ENCODE peak calls at places on chromosomes 16 and 17, in ten cellular contexts. W is H9, B is SK-N-SH, X is neural progenitor cell, Y is Karpas-422, F is IMR-90, S is MM.1S, P is neuronal stem cell, H is fibroblast of lung, O is mesenchymal stem cell. R is an unnamed sample.

GRCh38 chr16:56909484-56910113 is 22.3 kb upstream of the HERPUD1 start:
- DNase-seq in H (peak; percentile 26), B (peak; percentile 49), F (no peak), O (no peak), Y (no peak), W (no peak), P (no peak), S (no peak), X (no peak), R (no peak)

GRCh38 chr16:55369151-55369550 is 45.1 kb downstream of the IRX6 start:
- DNase-seq in O (no peak), F (no peak), B (no peak), Y (no peak), X (no peak), S (no peak), W (no peak), P (no peak), H (no peak), R (no peak)

GRCh38 chr16:12341423-12341822 is 364.9 kb downstream of the SNX29 start:
- DNase-seq in P (no peak), H (peak; percentile 66), W (no peak), B (no peak), X (no peak), S (no peak), O (peak; percentile 73), F (peak; percentile 75), Y (no peak), R (peak; percentile 77)

GRCh38 chr17:78415821-78416301 is 37.4 kb downstream of the PGS1 start:
- DNase-seq in Y (no peak), F (peak; percentile 11), W (no peak), O (peak; percentile 67), B (no peak), P (no peak), X (no peak), H (peak; percentile 24), S (no peak), R (no peak)

GRCh38 chr16:65120811-65121721 is 797 bp downstream of the CDH11 start:
- DNase-seq in P (no peak), O (peak; percentile 50), B (peak; percentile 62), Y (no peak), X (peak; percentile 59), W (peak; percentile 46), F (peak; percentile 37), S (no peak), H (peak; percentile 55), R (peak; percentile 19)

GRCh38 chr17:1787301-1787902 is 25.5 kb downstream of the SERPINF1 start:
- DNase-seq in P (no peak), S (no peak), F (peak; percentile 96), O (peak; percentile 97), X (no peak), B (peak; percentile 52), H (peak; percentile 95), W (no peak), Y (no peak), R (peak; percentile 86)

GRCh38 chr16:84616515-84616914 is 1.4 kb downstream of the COTL1 start:
- DNase-seq in F (no peak), B (no peak), W (no peak), S (no peak), X (no peak), H (no peak), P (no peak), O (peak; percentile 50), Y (peak; percentile 61), R (no peak)

GRCh38 chr16:61654962-61655361 is 381.3 kb downstream of the CDH8 start:
- DNase-seq in W (no peak), P (no peak), B (no peak), X (no peak), F (no peak), H (no peak), Y (no peak), O (no peak), S (no peak), R (no peak)

GRCh38 chr16:1983544-1984346 is at the start of gene GFER:
- DNase-seq in O (peak; percentile 92), X (peak; percentile 99), F (peak; percentile 93), S (peak; percentile 90), B (peak; percentile 99), Y (peak; percentile 97), H (peak; percentile 89), W (peak; percentile 95), P (peak; percentile 94), R (peak; percentile 82)

GRCh38 chr17:31476525-31477416 is 85.3 kb downstream of the RAB11FIP4 start:
- DNase-seq in F (no peak), O (no peak), W (no peak), X (no peak), H (no peak), Y (no peak), S (no peak), P (no peak), B (no peak), R (peak; percentile 6)

GRCh38 chr16:19601083-19601976 is 45.8 kb downstream of the VPS35L start:
- DNase-seq in W (no peak), P (peak; percentile 32), Y (peak; percentile 70), F (peak; percentile 36), O (peak; percentile 47), X (peak; percentile 64), S (peak; percentile 56), H (peak; percentile 18), B (peak; percentile 47), R (no peak)

GRCh38 chr16:85100265-85100664 is 12.0 kb downstream of the CIBAR2 start:
- DNase-seq in X (no peak), P (no peak), F (no peak), W (no peak), S (no peak), H (no peak), B (no peak), O (no peak), Y (no peak), R (no peak)

GRCh38 chr17:13385481-13385907 is 216.2 kb downstream of the HS3ST3A1 start:
- DNase-seq in B (no peak), S (no peak), O (no peak), F (peak; percentile 22), H (peak; percentile 67), W (no peak), Y (peak; percentile 51), X (no peak), P (no peak), R (peak; percentile 69)

DNA sequence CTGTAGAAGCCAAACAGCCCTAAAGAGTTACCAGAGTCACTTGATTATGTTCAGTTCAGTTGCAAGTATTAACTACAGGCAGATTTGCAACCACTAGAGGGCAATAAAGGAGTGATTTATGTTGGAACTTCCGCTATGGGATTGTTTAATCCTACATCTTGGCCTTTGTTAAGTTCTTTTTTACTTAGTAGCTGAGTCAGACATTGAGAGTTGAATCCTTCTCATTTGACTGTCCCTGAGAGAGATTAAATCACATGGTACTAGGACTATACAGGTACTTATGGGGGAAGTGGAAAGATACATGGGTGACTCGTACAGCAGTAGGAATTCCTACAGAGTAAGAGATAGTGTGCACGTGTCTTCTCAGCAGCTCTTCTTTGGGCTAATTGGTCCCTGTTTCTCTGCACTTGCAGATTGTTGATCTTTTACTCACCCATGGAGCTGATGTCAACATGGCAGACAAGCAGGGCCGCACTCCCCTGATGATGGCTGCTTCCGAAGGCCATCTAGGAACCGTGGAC is 40.3 kb downstream of the CYB561 start:
- DNase-seq in X (peak; percentile 75), F (peak; percentile 92), H (peak; percentile 85), P (no peak), Y (peak; percentile 90), B (peak; percentile 54), W (no peak), S (peak; percentile 62), O (peak; percentile 91), R (peak; percentile 82)
- H3K27ac ChIP-seq in X (no peak overlapping the region), F (no peak overlapping the region), H (peak overlapping the region; percentile 81), P (no peak overlapping the region), Y (no peak overlapping the region), B (peak overlapping the region; percentile 76), W (no peak overlapping the region), S (no peak overlapping the region), O (peak overlapping the region; percentile 0), R (peak overlapping the region; percentile 55)

GRCh38 chr17:71286625-71287024 is 834.2 kb upstream of the SOX9 start:
- DNase-seq in O (no peak), B (no peak), S (no peak), H (no peak), P (no peak), F (no peak), X (no peak), W (peak; percentile 50), Y (no peak), R (no peak)
- H3K4me2 ChIP-seq in O (no peak overlapping the region), B (no peak overlapping the region), S (no peak overlapping the region), H (no peak overlapping the region), P (no peak overlapping the region), F (no peak overlapping the region), X (no peak overlapping the region), W (peak overlapping the region; percentile 31), Y (no peak overlapping the region), R (no peak overlapping the region)

GRCh38 chr16:68259421-68259820 is 4.9 kb upstream of the SLC7A6 start:
- DNase-seq in X (no peak), O (no peak), H (no peak), W (no peak), S (no peak), B (no peak), P (no peak), F (peak; percentile 13), Y (no peak), R (no peak)

GRCh38 chr16:68255712-68256111 is 8.6 kb upstream of the SLC7A6 start:
- DNase-seq in B (no peak), P (no peak), S (no peak), W (no peak), Y (no peak), F (no peak), O (no peak), X (no peak), H (no peak), R (no peak)

GRCh38 chr16:68257251-68257905 is 6.9 kb upstream of the SLC7A6 start:
- DNase-seq in O (no peak), P (no peak), X (no peak), S (peak; percentile 97), B (no peak), W (no peak), F (peak; percentile 20), H (no peak), Y (no peak), R (no peak)

GRCh38 chr16:68257906-68258800 is 6.2 kb upstream of the SLC7A6 start:
- DNase-seq in H (peak; percentile 35), P (no peak), O (peak; percentile 83), X (no peak), W (no peak), Y (no peak), S (peak; percentile 62), F (peak; percentile 38), B (no peak), R (peak; percentile 54)

GRCh38 chr16:68259007-68259406 is 5.3 kb upstream of the SLC7A6 start:
- DNase-seq in F (no peak), Y (no peak), P (no peak), B (no peak), S (no peak), H (no peak), W (no peak), X (no peak), O (no peak), R (no peak)
- H3K9ac ChIP-seq in F (no peak overlapping the region), Y (no peak overlapping the region), P (no peak overlapping the region), B (no peak overlapping the region), S (no peak overlapping the region), H (no peak overlapping the region), W (no peak overlapping the region), X (no peak overlapping the region), O (no peak overlapping the region), R (no peak overlapping the region)

DNA sequence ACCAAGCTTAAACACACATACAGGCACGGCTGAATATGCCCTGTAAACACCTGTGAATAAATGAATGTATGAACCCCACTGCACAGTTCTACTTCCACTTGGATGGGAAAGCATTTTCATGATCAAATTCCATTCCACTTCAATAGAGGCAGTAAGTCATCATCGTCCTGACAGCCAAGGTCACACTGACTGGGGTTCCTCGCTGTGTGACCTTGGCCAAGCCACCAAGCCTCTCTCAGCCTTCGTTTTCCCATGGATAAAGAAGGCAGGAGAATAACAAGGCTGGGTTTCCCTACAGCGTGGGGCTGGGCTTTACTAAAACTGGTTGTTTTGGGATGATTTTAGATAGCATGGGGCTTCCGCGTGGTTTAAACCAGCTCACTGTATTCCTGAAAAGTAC is 82.8 kb downstream of the TBC1D16 start:
- DNase-seq in H (peak; percentile 9), Y (no peak), S (no peak), X (no peak), O (no peak), B (peak; percentile 21), P (no peak), F (no peak), W (no peak), R (no peak)
- H3K27ac ChIP-seq in H (no peak overlapping the region), Y (no peak overlapping the region), S (no peak overlapping the region), X (no peak overlapping the region), O (no peak overlapping the region), B (no peak overlapping the region), P (no peak overlapping the region), F (no peak overlapping the region), W (no peak overlapping the region), R (no peak overlapping the region)